ENCODE peak calls at places on chromosomes 2 and 18, in seven cellular contexts. One of them, this sample, is unnamed.

GRCh38 chr2:12151716-12152115 is 405.3 kb downstream of the LPIN1 start:
- DNase-seq in A673: no peak
- DNase-seq in brain microvascular endothelial cell: no peak
- DNase-seq in WERI-Rb-1: no peak
- DNase-seq in mammary epithelial cell: peak
- DNase-seq in heart right ventricle: no peak
- DNase-seq in effector memory CD4-positive, alpha-beta T cell: no peak
- DNase-seq in this sample: no peak

GRCh38 chr2:152847067-152847466 is 128.6 kb downstream of the ARL6IP6 start:
- DNase-seq in A673: peak
- DNase-seq in brain microvascular endothelial cell: peak
- DNase-seq in WERI-Rb-1: no peak
- DNase-seq in mammary epithelial cell: no peak
- DNase-seq in heart right ventricle: no peak
- DNase-seq in effector memory CD4-positive, alpha-beta T cell: no peak
- DNase-seq in this sample: no peak

GRCh38 chr18:3664563-3665178 is 214.7 kb downstream of the TGIF1 start:
- DNase-seq in A673: peak
- DNase-seq in brain microvascular endothelial cell: no peak
- DNase-seq in WERI-Rb-1: no peak
- DNase-seq in mammary epithelial cell: no peak
- DNase-seq in heart right ventricle: no peak
- DNase-seq in effector memory CD4-positive, alpha-beta T cell: no peak
- DNase-seq in this sample: no peak

GRCh38 chr2:214550774-214551173 is 139.9 kb downstream of the VWC2L start:
- DNase-seq in A673: no peak
- DNase-seq in brain microvascular endothelial cell: no peak
- DNase-seq in WERI-Rb-1: no peak
- DNase-seq in mammary epithelial cell: no peak
- DNase-seq in heart right ventricle: no peak
- DNase-seq in effector memory CD4-positive, alpha-beta T cell: no peak
- DNase-seq in this sample: no peak

GRCh38 chr2:156031121-156031520 is 301.4 kb downstream of the NR4A2 start:
- DNase-seq in A673: no peak
- DNase-seq in brain microvascular endothelial cell: no peak
- DNase-seq in WERI-Rb-1: no peak
- DNase-seq in mammary epithelial cell: peak
- DNase-seq in heart right ventricle: no peak
- DNase-seq in effector memory CD4-positive, alpha-beta T cell: no peak
- DNase-seq in this sample: no peak

GRCh38 chr18:35680139-35680551 is 98.6 kb downstream of the GALNT1 start:
- DNase-seq in A673: no peak
- DNase-seq in brain microvascular endothelial cell: peak
- DNase-seq in WERI-Rb-1: no peak
- DNase-seq in mammary epithelial cell: no peak
- DNase-seq in heart right ventricle: no peak
- DNase-seq in effector memory CD4-positive, alpha-beta T cell: no peak
- DNase-seq in this sample: no peak

GRCh38 chr2:232490221-232491138 is 2.8 kb upstream of the ECEL1 start:
- DNase-seq in A673: no peak
- DNase-seq in brain microvascular endothelial cell: no peak
- DNase-seq in WERI-Rb-1: no peak
- DNase-seq in mammary epithelial cell: no peak
- DNase-seq in heart right ventricle: no peak
- DNase-seq in effector memory CD4-positive, alpha-beta T cell: no peak
- DNase-seq in this sample: no peak

GRCh38 chr2:18119883-18120282 is 241.4 kb downstream of the KCNS3 start:
- DNase-seq in A673: no peak
- DNase-seq in brain microvascular endothelial cell: peak
- DNase-seq in WERI-Rb-1: no peak
- DNase-seq in mammary epithelial cell: no peak
- DNase-seq in heart right ventricle: no peak
- DNase-seq in effector memory CD4-positive, alpha-beta T cell: no peak
- DNase-seq in this sample: no peak

GRCh38 chr2:182971820-182972547 is 66.3 kb downstream of the NCKAP1 start:
- DNase-seq in A673: no peak
- DNase-seq in brain microvascular endothelial cell: no peak
- DNase-seq in WERI-Rb-1: no peak
- DNase-seq in mammary epithelial cell: no peak
- DNase-seq in heart right ventricle: no peak
- DNase-seq in effector memory CD4-positive, alpha-beta T cell: no peak
- DNase-seq in this sample: no peak

GRCh38 chr2:38438536-38439225 is 61.6 kb upstream of the ATL2 start:
- DNase-seq in A673: no peak
- DNase-seq in brain microvascular endothelial cell: no peak
- DNase-seq in WERI-Rb-1: no peak
- DNase-seq in mammary epithelial cell: peak
- DNase-seq in heart right ventricle: no peak
- DNase-seq in effector memory CD4-positive, alpha-beta T cell: no peak
- DNase-seq in this sample: no peak

GRCh38 chr2:120995656-120996190 is 260.1 kb downstream of the GLI2 start:
- DNase-seq in A673: no peak
- DNase-seq in brain microvascular endothelial cell: no peak
- DNase-seq in WERI-Rb-1: no peak
- DNase-seq in mammary epithelial cell: no peak
- DNase-seq in heart right ventricle: no peak
- DNase-seq in effector memory CD4-positive, alpha-beta T cell: no peak
- DNase-seq in this sample: no peak

GRCh38 chr2:68936462-68936861 is 16.2 kb downstream of the GKN2 start:
- DNase-seq in A673: no peak
- DNase-seq in brain microvascular endothelial cell: peak
- DNase-seq in WERI-Rb-1: no peak
- DNase-seq in mammary epithelial cell: peak
- DNase-seq in heart right ventricle: no peak
- DNase-seq in effector memory CD4-positive, alpha-beta T cell: no peak
- DNase-seq in this sample: no peak

GRCh38 chr18:48342125-48342524 is 67.1 kb downstream of the ZBTB7C start:
- DNase-seq in A673: no peak
- DNase-seq in brain microvascular endothelial cell: no peak
- DNase-seq in WERI-Rb-1: no peak
- DNase-seq in mammary epithelial cell: no peak
- DNase-seq in heart right ventricle: peak
- DNase-seq in effector memory CD4-positive, alpha-beta T cell: no peak
- DNase-seq in this sample: peak

GRCh38 chr18:48340502-48340901 is 68.7 kb downstream of the ZBTB7C start:
- DNase-seq in A673: no peak
- DNase-seq in brain microvascular endothelial cell: no peak
- DNase-seq in WERI-Rb-1: peak
- DNase-seq in mammary epithelial cell: no peak
- DNase-seq in heart right ventricle: no peak
- DNase-seq in effector memory CD4-positive, alpha-beta T cell: no peak
- DNase-seq in this sample: no peak

GRCh38 chr18:48345596-48345995 is 63.6 kb downstream of the ZBTB7C start:
- DNase-seq in A673: no peak
- DNase-seq in brain microvascular endothelial cell: peak
- DNase-seq in WERI-Rb-1: peak
- DNase-seq in mammary epithelial cell: no peak
- DNase-seq in heart right ventricle: no peak
- DNase-seq in effector memory CD4-positive, alpha-beta T cell: no peak
- DNase-seq in this sample: no peak

GRCh38 chr18:48339692-48340091 is 69.5 kb downstream of the ZBTB7C start:
- DNase-seq in A673: no peak
- DNase-seq in brain microvascular endothelial cell: no peak
- DNase-seq in WERI-Rb-1: no peak
- DNase-seq in mammary epithelial cell: no peak
- DNase-seq in heart right ventricle: no peak
- DNase-seq in effector memory CD4-positive, alpha-beta T cell: no peak
- DNase-seq in this sample: no peak

DNA sequence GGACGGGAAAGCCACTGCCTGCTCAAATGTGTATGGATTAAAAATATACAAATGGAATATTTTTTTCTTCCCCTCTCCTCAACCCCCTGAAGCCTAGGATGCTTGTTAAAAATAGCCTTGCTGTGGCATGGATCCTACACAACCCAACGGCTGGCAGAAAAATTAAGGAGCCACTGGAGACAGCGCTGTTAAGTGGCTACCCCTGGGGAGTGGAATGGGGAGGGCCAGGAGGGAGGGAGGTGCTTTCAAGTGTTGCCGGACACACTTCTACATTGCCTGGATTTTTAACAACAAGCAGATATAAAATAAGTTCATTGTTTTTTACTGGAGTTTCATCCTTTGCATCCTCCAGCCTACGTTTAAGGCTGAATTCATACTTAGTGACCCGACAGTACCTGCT is 66.6 kb downstream of the ZBTB7C start:
- DNase-seq in A673: no peak
- DNase-seq in brain microvascular endothelial cell: no peak
- DNase-seq in WERI-Rb-1: no peak
- DNase-seq in mammary epithelial cell: no peak
- DNase-seq in heart right ventricle: no peak
- DNase-seq in effector memory CD4-positive, alpha-beta T cell: no peak
- DNase-seq in this sample: no peak
- H3K27ac ChIP-seq in A673: no peak
- H3K27ac ChIP-seq in brain microvascular endothelial cell: no peak
- H3K27ac ChIP-seq in WERI-Rb-1: peak
- H3K27ac ChIP-seq in mammary epithelial cell: no peak
- H3K27ac ChIP-seq in heart right ventricle: no peak
- H3K27ac ChIP-seq in effector memory CD4-positive, alpha-beta T cell: no peak
- H3K27ac ChIP-seq in this sample: no peak

GRCh38 chr2:239814136-239814916 is 210.8 kb downstream of the NDUFA10 start:
- DNase-seq in A673: no peak
- DNase-seq in brain microvascular endothelial cell: no peak
- DNase-seq in WERI-Rb-1: peak
- DNase-seq in mammary epithelial cell: no peak
- DNase-seq in heart right ventricle: no peak
- DNase-seq in effector memory CD4-positive, alpha-beta T cell: no peak
- DNase-seq in this sample: no peak
- H3K27ac ChIP-seq in A673: no peak
- H3K27ac ChIP-seq in brain microvascular endothelial cell: no peak
- H3K27ac ChIP-seq in WERI-Rb-1: no peak
- H3K27ac ChIP-seq in mammary epithelial cell: no peak
- H3K27ac ChIP-seq in heart right ventricle: peak
- H3K27ac ChIP-seq in effector memory CD4-positive, alpha-beta T cell: no peak
- H3K27ac ChIP-seq in this sample: no peak

GRCh38 chr18:12944724-12945123 is 3.1 kb upstream of the SEH1L start:
- DNase-seq in A673: no peak
- DNase-seq in brain microvascular endothelial cell: peak
- DNase-seq in WERI-Rb-1: no peak
- DNase-seq in mammary epithelial cell: no peak
- DNase-seq in heart right ventricle: peak
- DNase-seq in effector memory CD4-positive, alpha-beta T cell: no peak
- DNase-seq in this sample: peak
- H3K27ac ChIP-seq in A673: no peak
- H3K27ac ChIP-seq in brain microvascular endothelial cell: no peak
- H3K27ac ChIP-seq in WERI-Rb-1: no peak
- H3K27ac ChIP-seq in mammary epithelial cell: no peak
- H3K27ac ChIP-seq in heart right ventricle: no peak
- H3K27ac ChIP-seq in effector memory CD4-positive, alpha-beta T cell: no peak
- H3K27ac ChIP-seq in this sample: no peak

GRCh38 chr2:139773720-139774277 is 993.6 kb upstream of the NXPH2 start:
- DNase-seq in A673: peak
- DNase-seq in brain microvascular endothelial cell: no peak
- DNase-seq in WERI-Rb-1: no peak
- DNase-seq in mammary epithelial cell: no peak
- DNase-seq in heart right ventricle: no peak
- DNase-seq in effector memory CD4-positive, alpha-beta T cell: no peak
- DNase-seq in this sample: no peak
- H3K27ac ChIP-seq in A673: no peak
- H3K27ac ChIP-seq in brain microvascular endothelial cell: no peak
- H3K27ac ChIP-seq in WERI-Rb-1: no peak
- H3K27ac ChIP-seq in mammary epithelial cell: no peak
- H3K27ac ChIP-seq in heart right ventricle: no peak
- H3K27ac ChIP-seq in effector memory CD4-positive, alpha-beta T cell: no peak
- H3K27ac ChIP-seq in this sample: no peak

DNA sequence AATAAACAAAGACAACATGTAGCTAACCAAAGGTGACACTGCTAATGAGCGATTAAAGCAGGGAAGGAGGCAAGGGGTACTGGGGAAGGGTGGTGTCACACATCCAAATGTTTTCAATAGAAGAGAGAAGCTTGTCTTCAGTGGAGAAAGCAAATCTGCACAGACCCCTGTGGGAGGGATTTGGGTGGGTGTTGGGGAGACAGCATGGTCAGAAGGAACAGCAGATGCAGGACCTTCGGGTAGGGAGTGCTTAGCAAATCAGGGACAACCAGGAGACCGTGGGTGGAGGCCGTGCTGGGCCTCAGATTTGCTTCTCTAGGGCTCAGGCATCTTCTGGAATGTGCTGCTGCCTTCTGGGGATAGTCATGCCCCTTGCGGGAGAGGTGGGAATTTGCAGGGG is 185.3 kb upstream of the RAB6C start:
- DNase-seq in A673: no peak
- DNase-seq in brain microvascular endothelial cell: no peak
- DNase-seq in WERI-Rb-1: no peak
- DNase-seq in mammary epithelial cell: no peak
- DNase-seq in heart right ventricle: no peak
- DNase-seq in effector memory CD4-positive, alpha-beta T cell: no peak
- DNase-seq in this sample: no peak
- H3K27ac ChIP-seq in A673: no peak
- H3K27ac ChIP-seq in brain microvascular endothelial cell: no peak
- H3K27ac ChIP-seq in WERI-Rb-1: no peak
- H3K27ac ChIP-seq in mammary epithelial cell: no peak
- H3K27ac ChIP-seq in heart right ventricle: no peak
- H3K27ac ChIP-seq in effector memory CD4-positive, alpha-beta T cell: no peak
- H3K27ac ChIP-seq in this sample: no peak

GRCh38 chr2:212894026-212894425 is 257.4 kb downstream of the IKZF2 start:
- DNase-seq in A673: no peak
- DNase-seq in brain microvascular endothelial cell: no peak
- DNase-seq in WERI-Rb-1: no peak
- DNase-seq in mammary epithelial cell: no peak
- DNase-seq in heart right ventricle: no peak
- DNase-seq in effector memory CD4-positive, alpha-beta T cell: no peak
- DNase-seq in this sample: no peak
- H3K27ac ChIP-seq in A673: peak
- H3K27ac ChIP-seq in brain microvascular endothelial cell: no peak
- H3K27ac ChIP-seq in WERI-Rb-1: no peak
- H3K27ac ChIP-seq in mammary epithelial cell: no peak
- H3K27ac ChIP-seq in heart right ventricle: no peak
- H3K27ac ChIP-seq in effector memory CD4-positive, alpha-beta T cell: no peak
- H3K27ac ChIP-seq in this sample: no peak

This sample was measured in substantia nigra.